ENCODE peak calls at places on chromosome 9, in five cellular contexts. L is astrocyte; T is CD8-positive, alpha-beta T cell; J is fibroblast of lung; Y is GM23338. S is an unnamed sample.

GRCh38 chr9:86354882-86355399 is 731 bp upstream of the TUT7 start:
- DNase-seq in L (peak), T (no peak), J (no peak), Y (no peak), S (peak)

GRCh38 chr9:72834994-72835393 is 117.9 kb downstream of the ALDH1A1 start:
- DNase-seq in J (no peak), L (no peak), T (no peak), Y (no peak), S (no peak)

GRCh38 chr9:34869390-34869789 is 88.7 kb upstream of the PHF24 start:
- DNase-seq in T (no peak), J (peak), L (no peak), Y (peak), S (peak)

GRCh38 chr9:3956081-3956701 is 343.7 kb downstream of the GLIS3 start:
- DNase-seq in J (no peak), Y (no peak), L (no peak), T (no peak), S (peak)

GRCh38 chr9:138022121-138022741 is 144.6 kb downstream of the CACNA1B start:
- DNase-seq in L (no peak), Y (peak), T (no peak), J (no peak), S (no peak)

GRCh38 chr9:89864257-89864656 is 259.4 kb downstream of the GADD45G start:
- DNase-seq in T (no peak), L (no peak), J (no peak), Y (no peak), S (no peak)

GRCh38 chr9:72365525-72366256 is 683 bp upstream of the ZFAND5 start:
- DNase-seq in L (peak), T (peak), J (peak), Y (peak), S (peak)

GRCh38 chr9:126036881-126037291 is 289.7 kb downstream of the PBX3 start:
- DNase-seq in J (peak), L (no peak), Y (no peak), T (no peak), S (no peak)

GRCh38 chr9:135990468-135991429 is 29.6 kb upstream of the UBAC1 start:
- DNase-seq in Y (peak), J (peak), L (peak), T (peak), S (peak)

GRCh38 chr9:35665471-35665818 is 450 bp upstream of the ARHGEF39 start:
- DNase-seq in L (no peak), J (no peak), Y (no peak), T (no peak), S (no peak)

GRCh38 chr9:79799691-79800345 is 228.1 kb downstream of the TLE4 start:
- DNase-seq in J (peak), Y (no peak), L (peak), T (no peak), S (no peak)

GRCh38 chr9:132176338-132176737 is 14.5 kb downstream of the NTNG2 start:
- DNase-seq in T (no peak), L (no peak), J (no peak), Y (no peak), S (no peak)

GRCh38 chr9:105828596-105829213 is 134.4 kb downstream of the TMEM38B start:
- DNase-seq in L (no peak), Y (no peak), J (no peak), T (no peak), S (no peak)

GRCh38 chr9:100554935-100555401 is 22.9 kb upstream of the CAVIN4 start:
- DNase-seq in T (no peak), Y (no peak), J (peak), L (peak), S (peak)

GRCh38 chr9:124257865-124258764 is at the start of gene NEK6:
- DNase-seq in Y (no peak), L (peak), T (peak), J (peak), S (peak)
- H3K4me3 ChIP-seq in Y (peak), L (peak), T (peak), J (peak), S (peak)

DNA sequence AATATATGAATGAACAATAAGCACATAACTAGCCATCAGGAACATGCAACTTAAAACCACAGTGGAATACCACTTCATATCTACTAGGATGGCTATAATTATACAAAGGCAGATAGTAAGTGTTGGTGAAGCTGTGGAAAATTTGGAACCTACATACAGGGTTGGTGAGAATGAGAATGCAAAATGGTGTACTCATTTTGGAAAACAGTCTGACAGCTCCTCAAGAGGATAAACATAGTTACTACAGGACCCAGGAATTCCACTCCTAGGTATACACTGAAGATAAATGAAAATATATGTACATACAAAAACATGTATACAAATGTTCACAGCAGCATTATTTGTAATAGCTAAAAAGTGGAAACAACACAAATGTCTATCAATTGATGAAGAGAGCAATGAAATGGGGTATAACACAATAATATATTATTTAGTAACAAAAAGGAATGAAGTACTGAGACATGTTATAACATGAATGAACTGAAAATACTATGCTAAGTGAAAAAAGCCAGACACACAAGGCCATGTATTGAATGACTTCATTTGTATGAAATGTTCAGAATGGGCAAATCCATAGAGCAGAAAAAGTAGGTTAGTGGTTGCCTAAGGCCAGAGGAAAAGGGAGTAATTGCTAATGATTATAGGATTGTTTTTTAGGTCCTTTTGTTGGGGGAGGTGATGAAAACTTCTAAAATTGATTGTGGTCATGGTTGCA is 31.2 kb upstream of the CDK5RAP2 start:
- DNase-seq in J (no peak), T (no peak), L (no peak), Y (peak), S (no peak)
- TF ChIP-seq CTCF in J (peak), T (no peak), L (peak), Y (peak), S (no peak)

GRCh38 chr9:113515862-113516261 is 52.3 kb downstream of the RGS3 start:
- DNase-seq in Y (no peak), T (no peak), L (no peak), J (no peak), S (no peak)

GRCh38 chr9:113514061-113514460 is 50.5 kb downstream of the RGS3 start:
- DNase-seq in Y (no peak), L (no peak), T (no peak), J (no peak), S (no peak)

GRCh38 chr9:113519401-113520108 is 56.0 kb downstream of the RGS3 start:
- DNase-seq in Y (no peak), J (peak), T (no peak), L (peak), S (no peak)

GRCh38 chr9:113514748-113515147 is 51.2 kb downstream of the RGS3 start:
- DNase-seq in J (no peak), T (no peak), Y (no peak), L (no peak), S (no peak)

GRCh38 chr9:113516840-113517577 is 53.5 kb downstream of the RGS3 start:
- DNase-seq in T (peak), L (peak), Y (no peak), J (peak), S (no peak)
- H3K4me3 ChIP-seq in T (peak), L (no peak), Y (no peak), J (no peak), S (no peak)

GRCh38 chr9:129197978-129198736 is 20.1 kb upstream of the IER5L start:
- DNase-seq in Y (peak), T (no peak), L (peak), J (peak), S (peak)
- TF ChIP-seq CTCF in Y (no peak), T (no peak), L (no peak), J (no peak), S (no peak)

GRCh38 chr9:94586814-94587213 is 6.8 kb downstream of the FBP2 start:
- DNase-seq in J (peak), T (no peak), L (peak), Y (no peak), S (peak)
- H3K4me3 ChIP-seq in J (no peak), T (no peak), L (no peak), Y (no peak), S (no peak)

GRCh38 chr9:1495282-1495681 is 445.1 kb downstream of the DMRT2 start:
- DNase-seq in J (no peak), L (no peak), T (no peak), Y (peak), S (no peak)
- TF ChIP-seq CTCF in J (no peak), L (no peak), T (no peak), Y (no peak), S (no peak)

DNA sequence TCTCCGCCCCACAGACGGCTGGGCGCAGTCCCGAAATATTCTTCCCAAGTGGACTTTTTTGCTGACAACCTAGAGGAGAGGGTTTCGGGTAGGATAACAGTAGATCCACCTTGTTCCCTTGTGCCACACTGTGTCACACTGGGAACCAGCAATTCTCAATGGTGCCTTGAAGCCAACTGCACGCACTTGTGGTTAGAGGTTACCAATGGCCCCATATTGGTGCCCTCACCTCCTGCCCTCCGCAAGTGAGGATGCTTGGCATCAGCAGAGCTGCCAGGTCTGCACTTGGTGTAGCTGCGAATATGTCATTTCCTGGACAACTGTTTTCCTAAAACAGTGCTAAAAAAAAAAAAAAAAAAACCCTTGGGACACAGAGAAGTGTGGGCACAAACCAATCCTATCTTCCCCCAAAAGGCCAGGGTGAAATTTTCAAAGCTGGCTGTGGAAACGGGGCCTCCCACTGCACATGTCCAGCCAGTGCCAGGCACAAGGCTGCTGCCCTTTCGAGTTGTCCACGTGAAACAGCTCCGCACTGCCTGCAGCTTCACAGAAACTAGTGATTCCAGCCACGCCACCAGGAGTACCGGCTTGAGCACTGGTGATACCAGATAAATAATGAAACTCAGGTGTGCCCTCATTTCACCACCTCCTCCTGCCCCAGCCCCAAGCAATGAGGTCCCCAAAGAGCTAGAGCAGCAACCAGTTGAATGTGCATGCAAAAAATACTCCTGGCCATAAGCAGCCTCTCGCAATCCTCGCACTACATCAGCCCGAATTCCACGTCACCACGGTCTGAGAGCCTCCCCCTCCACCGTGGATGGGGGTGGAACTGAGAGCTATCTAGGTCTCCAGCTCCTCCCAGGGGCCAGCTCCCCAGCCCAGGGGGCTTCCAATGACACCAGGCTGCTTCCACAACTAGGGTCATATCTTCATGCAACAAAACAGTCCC is 51.2 kb downstream of the USP20 start:
- DNase-seq in L (no peak), Y (no peak), T (peak), J (no peak), S (no peak)
- H3K4me3 ChIP-seq in L (no peak), Y (peak), T (peak), J (no peak), S (peak)

GRCh38 chr9:109482391-109482916 is 15.7 kb downstream of the PTPN3 start:
- DNase-seq in J (no peak), T (no peak), Y (no peak), L (peak), S (no peak)

GRCh38 chr9:109488791-109489492 is 9.2 kb downstream of the PTPN3 start:
- DNase-seq in Y (no peak), J (no peak), L (no peak), T (no peak), S (no peak)

GRCh38 chr9:109481747-109482325 is 16.3 kb downstream of the PTPN3 start:
- DNase-seq in L (peak), Y (no peak), T (no peak), J (peak), S (no peak)

GRCh38 chr9:109483771-109484442 is 14.2 kb downstream of the PTPN3 start:
- DNase-seq in J (no peak), T (no peak), Y (no peak), L (no peak), S (no peak)

GRCh38 chr9:109487247-109487646 is 10.9 kb downstream of the PTPN3 start:
- DNase-seq in J (peak), L (no peak), T (no peak), Y (peak), S (no peak)
- TF ChIP-seq CTCF in J (no peak), L (no peak), T (no peak), Y (no peak), S (no peak)

GRCh38 chr9:123999668-124000067 is 11.9 kb upstream of the LHX2 start:
- DNase-seq in J (no peak), L (no peak), Y (peak), T (no peak), S (no peak)
- H3K4me3 ChIP-seq in J (no peak), L (no peak), Y (no peak), T (no peak), S (no peak)

S was measured in foreskin fibroblast.